ENCODE peak calls at places on chromosome 1, in four cellular contexts. Q is HepG2, M is GM12878, U is H1. H is an unnamed sample. For H3K4me1, the result is how much of the 10 kb centered on the place peaks cover.

GRCh38 chr1:12539705-12540579 is 78.1 kb downstream of the DHRS3 start:
- DNase-seq in M (no peak), Q (peak), U (no peak), H (no peak)

GRCh38 chr1:117780981-117781475 is 148.4 kb downstream of the GDAP2 start:
- DNase-seq in M (no peak), Q (no peak), U (no peak), H (no peak)

GRCh38 chr1:244368279-244368678 is 83.4 kb downstream of the ADSS2 start:
- DNase-seq in Q (no peak), U (no peak), M (no peak), H (no peak)

GRCh38 chr1:102593276-102593675 is 515.0 kb downstream of the COL11A1 start:
- DNase-seq in U (no peak), M (no peak), Q (no peak), H (no peak)

GRCh38 chr1:15758953-15759661 is 512 bp downstream of the FBLIM1 start:
- DNase-seq in M (no peak), U (no peak), Q (no peak), H (no peak)

GRCh38 chr1:29985376-29985945 is 737.9 kb downstream of the MATN1 start:
- DNase-seq in Q (no peak), M (no peak), U (no peak), H (no peak)

GRCh38 chr1:46456411-46456963 is 33.1 kb upstream of the DMBX1 start:
- DNase-seq in M (no peak), U (no peak), Q (no peak), H (no peak)

GRCh38 chr1:205664399-205665108 is 15.8 kb downstream of the SLC45A3 start:
- DNase-seq in Q (peak), U (no peak), M (no peak), H (no peak)

GRCh38 chr1:12067900-12068821 is 5.1 kb downstream of the TNFRSF8 start:
- DNase-seq in Q (no peak), M (peak), U (peak), H (no peak)

GRCh38 chr1:38728176-38728908 is 131.2 kb downstream of the RRAGC start:
- DNase-seq in U (no peak), M (no peak), Q (no peak), H (no peak)

GRCh38 chr1:151408891-151409290 is 9.5 kb downstream of the PSMB4 start:
- DNase-seq in M (no peak), Q (no peak), U (no peak), H (no peak)

GRCh38 chr1:36139521-36139920 is 9.8 kb downstream of the TRAPPC3 start:
- DNase-seq in U (no peak), M (no peak), Q (no peak), H (no peak)

GRCh38 chr1:167551359-167551758 is 2.2 kb downstream of the CREG1 start:
- DNase-seq in Q (no peak), U (no peak), M (no peak), H (no peak)

GRCh38 chr1:180534199-180534598 is 24.6 kb upstream of the OVAAL start:
- DNase-seq in Q (no peak), U (no peak), M (no peak), H (no peak)

GRCh38 chr1:70083519-70083918 is 121.9 kb downstream of the LRRC40 start:
- DNase-seq in Q (no peak), U (no peak), M (no peak), H (no peak)

GRCh38 chr1:154784924-154785531 is 85.1 kb downstream of the KCNN3 start:
- DNase-seq in Q (peak), U (no peak), M (peak), H (no peak)

GRCh38 chr1:229842302-229843255 is 216.5 kb downstream of the URB2 start:
- DNase-seq in M (no peak), U (no peak), Q (no peak), H (no peak)

GRCh38 chr1:201268604-201269151 is 14.6 kb upstream of the PKP1 start:
- DNase-seq in M (no peak), U (no peak), Q (no peak), H (no peak)

GRCh38 chr1:89989099-89989498 is 5.8 kb upstream of the ZNF326 start:
- DNase-seq in U (no peak), Q (no peak), M (no peak), H (no peak)

GRCh38 chr1:89990976-89991831 is 3.7 kb upstream of the ZNF326 start:
- DNase-seq in Q (no peak), U (no peak), M (no peak), H (no peak)

GRCh38 chr1:89989791-89990190 is 5.1 kb upstream of the ZNF326 start:
- DNase-seq in U (no peak), Q (peak), M (no peak), H (no peak)

GRCh38 chr1:89987170-89987819 is 7.6 kb upstream of the ZNF326 start:
- DNase-seq in M (peak), Q (peak), U (no peak), H (peak)

GRCh38 chr1:89986020-89986419 is 8.9 kb upstream of the ZNF326 start:
- DNase-seq in M (no peak), U (no peak), Q (no peak), H (no peak)
- TF ChIP-seq YY1 in M (no peak), U (no peak), Q (no peak), H (no peak)

DNA sequence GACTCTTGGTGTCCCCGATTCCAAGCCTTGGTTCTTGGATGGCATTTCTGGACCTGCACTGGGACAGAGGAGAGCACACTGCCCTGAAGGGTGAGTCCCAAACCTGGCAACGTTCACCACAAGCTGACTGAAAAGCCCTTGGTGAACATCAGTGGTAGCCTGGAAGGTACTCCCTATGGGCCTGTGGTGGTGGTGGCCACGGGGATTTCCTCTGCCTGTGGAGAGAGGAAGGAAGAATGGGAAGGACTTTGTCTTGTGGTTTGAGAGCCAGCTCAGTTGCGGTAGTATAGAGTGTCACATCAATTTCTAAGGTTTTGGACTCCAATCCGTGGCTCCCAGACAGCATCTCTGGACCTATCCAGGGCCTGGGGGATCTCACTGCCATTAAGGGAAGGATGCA is 50.7 kb downstream of the DNAH14 start:
- DNase-seq in M (no peak), U (no peak), Q (no peak), H (no peak)
- TF ChIP-seq SUZ12 in M (no peak), U (no peak), Q (no peak), H (no peak)

GRCh38 chr1:145982010-145982723 is 14.2 kb downstream of the TXNIP start:
- DNase-seq in Q (no peak), U (no peak), M (no peak), H (no peak)

GRCh38 chr1:145978860-145979745 is 14.6 kb downstream of the POLR3GL start:
- DNase-seq in M (peak), Q (peak), U (peak), H (peak)

GRCh38 chr1:145983206-145983675 is 13.1 kb downstream of the TXNIP start:
- DNase-seq in U (no peak), Q (no peak), M (no peak), H (no peak)

GRCh38 chr1:145979746-145980435 is 15.4 kb downstream of the POLR3GL start:
- DNase-seq in M (peak), U (no peak), Q (no peak), H (no peak)

GRCh38 chr1:145981299-145981600 is 15.1 kb downstream of the TXNIP start:
- DNase-seq in Q (no peak), U (no peak), M (no peak), H (no peak)
- H3K4me1 ChIP-seq in Q (half or more), U (under half), M (half or more), H (under half)

DNA sequence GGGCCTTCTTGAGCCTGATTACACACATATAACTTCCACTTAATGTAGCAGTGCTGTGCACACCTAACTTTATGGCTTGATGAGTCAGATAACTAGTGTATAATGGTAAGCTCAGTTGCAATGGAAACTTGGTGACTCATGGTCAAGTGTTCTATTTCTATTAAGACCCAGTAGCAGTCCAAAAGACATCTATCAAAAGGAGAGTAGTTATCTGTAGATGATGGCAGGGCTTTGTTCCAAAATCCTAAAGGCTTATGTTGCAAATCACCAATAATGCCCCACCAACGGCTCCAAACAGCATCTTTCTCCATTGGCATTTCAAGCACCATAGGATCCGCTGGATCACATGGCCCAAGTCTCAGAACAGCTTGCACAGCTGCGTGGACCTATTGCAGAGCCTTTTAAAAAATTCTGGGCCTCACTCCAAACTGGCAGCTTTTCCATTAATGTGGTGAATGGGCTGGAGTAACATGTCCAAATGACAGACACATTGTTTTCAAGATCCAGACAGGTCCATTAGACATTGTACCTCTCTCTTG is 566.8 kb upstream of the USP24 start:
- DNase-seq in M (no peak), Q (no peak), U (no peak), H (no peak)
- TF ChIP-seq YY1 in M (no peak), Q (no peak), U (no peak), H (no peak)

DNA sequence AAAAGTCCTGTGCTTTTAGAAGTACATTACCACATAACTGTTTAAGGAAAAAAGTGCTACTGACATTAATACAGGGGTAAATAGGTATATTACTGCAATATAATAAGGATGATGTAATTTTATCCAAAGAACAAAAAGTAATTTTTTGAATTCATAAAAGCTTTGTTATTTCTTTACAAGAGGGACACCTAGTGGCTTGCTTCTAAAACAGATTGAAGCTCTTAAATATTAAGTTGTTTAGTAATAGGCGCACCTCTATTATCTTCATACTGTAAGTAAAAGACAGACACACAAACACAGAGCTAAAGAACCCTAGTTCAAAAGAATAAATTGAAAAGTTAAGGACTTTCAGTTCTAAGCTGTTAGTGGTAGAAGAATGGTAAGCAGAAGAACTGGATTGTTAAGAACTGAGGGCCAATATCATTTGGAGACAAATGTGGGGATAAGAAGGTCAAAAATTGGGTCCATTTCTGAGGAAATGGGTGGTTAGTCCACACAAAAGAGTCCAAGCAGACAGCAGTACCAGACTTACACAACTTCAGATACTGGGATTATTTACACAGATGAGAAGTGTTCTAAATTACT is 15.4 kb downstream of the ZNHIT6 start:
- DNase-seq in Q (peak), U (no peak), M (no peak), H (no peak)
- TF ChIP-seq SUZ12 in Q (no peak), U (no peak), M (no peak), H (no peak)

GRCh38 chr1:19479351-19480120 is 5.8 kb downstream of the CAPZB start:
- DNase-seq in U (no peak), M (no peak), Q (no peak), H (no peak)
- H3K4me1 ChIP-seq in U (under half), M (half or more), Q (under half), H (under half)

GRCh38 chr1:25576459-25577150 is 33.2 kb downstream of the LDLRAP1 start:
- DNase-seq in M (no peak), Q (no peak), U (no peak), H (no peak)
- TF ChIP-seq YY1 in M (no peak), Q (no peak), U (no peak), H (no peak)

GRCh38 chr1:92834617-92835016 is 2.8 kb downstream of the RPL5 start:
- DNase-seq in Q (no peak), M (no peak), U (no peak), H (no peak)
- TF ChIP-seq SUZ12 in Q (no peak), M (no peak), U (no peak), H (no peak)